ENCODE peak calls at places on chromosomes 12 and 14, in five cellular contexts. A is psoas muscle, P is mammary epithelial cell, S is choroid plexus epithelial cell, W is foreskin fibroblast. E is an unnamed sample.

GRCh38 chr12:27207626-27208413 is 36.3 kb upstream of the STK38L start:
- DNase-seq in P (peak; percentile 83), A (no peak), W (peak; percentile 36), S (no peak), E (no peak)

GRCh38 chr12:98883231-98883630 is 238.1 kb downstream of the APAF1 start:
- DNase-seq in P (no peak), S (no peak), W (no peak), A (no peak), E (no peak)

GRCh38 chr12:123024819-123025391 is 44.4 kb downstream of the ARL6IP4 start:
- DNase-seq in P (peak; percentile 12), S (peak; percentile 42), A (no peak), W (peak; percentile 58), E (no peak)

GRCh38 chr14:68983210-68983609 is 4.1 kb upstream of the ACTN1 start:
- DNase-seq in S (peak; percentile 7), W (no peak), P (no peak), A (no peak), E (no peak)

GRCh38 chr12:29796823-29797263 is 13.1 kb upstream of the TMTC1 start:
- DNase-seq in P (peak; percentile 81), A (no peak), S (peak; percentile 93), W (peak; percentile 93), E (peak; percentile 9)

GRCh38 chr14:63632932-63633514 is 8.6 kb downstream of the WDR89 start:
- DNase-seq in P (no peak), A (no peak), W (peak; percentile 50), S (peak; percentile 56), E (no peak)

GRCh38 chr12:123233505-123234299 is 466 bp downstream of the MTRFR start:
- DNase-seq in A (no peak), P (no peak), S (peak; percentile 39), W (peak; percentile 17), E (no peak)

GRCh38 chr14:77529963-77530362 is 31.3 kb upstream of the ISM2 start:
- DNase-seq in A (no peak), W (no peak), P (no peak), S (no peak), E (no peak)

GRCh38 chr12:125092872-125093680 is 27.8 kb downstream of the AACS start:
- DNase-seq in S (peak; percentile 60), A (peak; percentile 35), P (peak; percentile 14), W (peak; percentile 73), E (peak; percentile 62)

GRCh38 chr12:24888813-24889212 is 60.1 kb downstream of the BCAT1 start:
- DNase-seq in P (no peak), S (no peak), W (no peak), A (no peak), E (no peak)

GRCh38 chr14:86237733-86238132 is 707.8 kb downstream of the FLRT2 start:
- DNase-seq in A (no peak), P (no peak), W (no peak), S (no peak), E (no peak)

GRCh38 chr12:120590741-120591407 is 9.7 kb upstream of the POP5 start:
- DNase-seq in A (no peak), S (no peak), P (no peak), W (no peak), E (peak; percentile 82)

GRCh38 chr12:66538970-66539369 is 139.9 kb downstream of the GRIP1 start:
- DNase-seq in A (no peak), P (peak; percentile 39), S (no peak), W (no peak), E (no peak)

GRCh38 chr12:117012189-117012805 is 86.9 kb downstream of the TESC start:
- DNase-seq in P (peak; percentile 43), A (no peak), W (peak; percentile 20), S (peak; percentile 10), E (no peak)

GRCh38 chr12:2924019-2924418 is 33.3 kb downstream of the TULP3 start:
- DNase-seq in W (peak; percentile 63), A (no peak), P (peak; percentile 12), S (peak; percentile 74), E (no peak)

GRCh38 chr12:1660304-1661187 is 30.3 kb upstream of the ADIPOR2 start:
- DNase-seq in W (peak; percentile 48), A (peak; percentile 38), S (peak; percentile 25), P (peak; percentile 90), E (peak; percentile 88)

GRCh38 chr12:69886101-69886500 is 61.1 kb downstream of the MYRFL start:
- DNase-seq in A (no peak), P (no peak), W (no peak), S (no peak), E (no peak)

GRCh38 chr14:77353469-77354141 is 23.3 kb downstream of the TMED8 start:
- DNase-seq in W (no peak), S (no peak), P (no peak), A (no peak), E (no peak)

GRCh38 chr12:1737643-1738286 is 46.9 kb downstream of the ADIPOR2 start:
- DNase-seq in W (no peak), P (no peak), A (no peak), S (no peak), E (no peak)

GRCh38 chr12:123546281-123546680 is 12.8 kb upstream of the RILPL1 start:
- DNase-seq in P (peak; percentile 54), A (no peak), S (peak; percentile 18), W (peak; percentile 78), E (no peak)

GRCh38 chr14:64209428-64210165 is 84.6 kb downstream of the ESR2 start:
- DNase-seq in S (peak; percentile 49), W (peak; percentile 71), P (no peak), A (no peak), E (peak; percentile 30)

GRCh38 chr12:56080556-56081138 is 682 bp downstream of the ERBB3 start:
- DNase-seq in A (no peak), P (no peak), W (no peak), S (no peak), E (peak; percentile 81)

GRCh38 chr12:59500915-59501314 is 94.9 kb upstream of the SLC16A7 start:
- DNase-seq in A (no peak), W (no peak), S (no peak), P (peak; percentile 29), E (no peak)

GRCh38 chr14:44785096-44785495 is 176.7 kb downstream of the KLHL28 start:
- DNase-seq in A (no peak), P (no peak), W (no peak), S (no peak), E (no peak)

GRCh38 chr12:47734725-47735480 is 9.6 kb upstream of the ENDOU start:
- DNase-seq in P (no peak), S (no peak), A (no peak), W (peak; percentile 25), E (no peak)

GRCh38 chr12:110023634-110024023 is 24.4 kb downstream of the ANKRD13A start:
- DNase-seq in A (no peak), W (no peak), P (no peak), S (no peak), E (no peak)

GRCh38 chr12:58455146-58455545 is 465.2 kb downstream of the LRIG3 start:
- DNase-seq in P (no peak), W (peak; percentile 37), A (no peak), S (peak; percentile 60), E (no peak)

GRCh38 chr12:126210448-126210847 is 1145.2 kb downstream of the AACS start:
- DNase-seq in S (no peak), P (no peak), W (no peak), A (no peak), E (no peak)

GRCh38 chr14:74634964-74635363 is 22.9 kb upstream of the LTBP2 start:
- DNase-seq in P (no peak), A (no peak), W (no peak), S (no peak), E (no peak)

GRCh38 chr12:53344824-53345485 is 8.8 kb upstream of the SP7 start:
- DNase-seq in P (peak; percentile 58), W (peak; percentile 91), A (peak; percentile 79), S (peak; percentile 81), E (peak; percentile 78)

GRCh38 chr12:53343978-53344377 is 7.8 kb upstream of the SP7 start:
- DNase-seq in W (no peak), A (no peak), S (no peak), P (no peak), E (no peak)

GRCh38 chr12:53344487-53344823 is 8.3 kb upstream of the SP7 start:
- DNase-seq in P (no peak), W (no peak), A (no peak), S (no peak), E (no peak)

GRCh38 chr12:53343449-53343848 is 7.3 kb upstream of the SP7 start:
- DNase-seq in S (peak; percentile 28), A (no peak), P (no peak), W (no peak), E (no peak)

GRCh38 chr12:53345486-53346195 is 9.5 kb upstream of the SP7 start:
- DNase-seq in S (no peak), W (peak; percentile 82), P (no peak), A (peak; percentile 56), E (no peak)
- H3K4me3 ChIP-seq in S (peak overlapping the region; percentile 64), W (peak overlapping the region; percentile 71), P (peak overlapping the region; percentile 59), A (peak overlapping the region; percentile 70), E (no peak overlapping the region)

DNA sequence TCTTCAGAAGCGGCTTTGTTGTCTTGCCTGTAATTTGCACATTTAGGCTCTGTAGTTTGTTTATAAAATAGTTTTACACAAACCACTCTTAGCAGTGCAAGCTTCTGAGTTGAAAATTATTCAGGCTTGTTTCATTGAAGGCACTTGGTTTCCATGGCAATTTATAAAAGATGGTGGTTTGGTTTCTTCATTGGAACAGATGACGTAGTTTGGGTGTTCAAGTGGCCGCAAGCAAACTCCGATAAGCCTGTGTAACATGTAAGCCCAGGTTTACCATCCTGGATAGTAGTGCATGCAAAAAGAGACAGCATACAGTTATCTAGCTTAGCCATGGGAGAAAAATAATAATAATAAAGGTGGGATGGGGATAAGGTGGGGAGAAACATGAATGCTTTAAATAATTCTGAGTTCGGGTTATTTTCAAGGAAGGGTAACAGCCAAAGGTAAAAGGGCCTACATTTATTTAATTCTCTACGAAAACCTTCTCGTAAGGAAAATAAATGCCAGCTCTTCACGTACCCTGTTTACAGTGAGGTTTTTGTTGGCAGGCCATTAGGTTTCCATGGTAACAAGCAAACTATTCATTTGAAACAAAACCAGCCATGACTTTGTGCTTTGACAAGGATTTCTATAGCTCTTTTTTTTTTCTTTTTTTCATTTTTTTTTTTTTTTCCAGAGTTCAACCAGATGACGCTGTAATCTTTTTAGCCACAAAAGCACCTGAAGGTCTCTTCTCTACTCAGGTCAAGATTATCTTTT is 189.6 kb upstream of the RPL10L start:
- DNase-seq in P (no peak), A (no peak), W (no peak), S (no peak), E (no peak)
- H3K4me3 ChIP-seq in P (no peak overlapping the region), A (no peak overlapping the region), W (no peak overlapping the region), S (no peak overlapping the region), E (no peak overlapping the region)

GRCh38 chr14:24216345-24216699 is 456 bp upstream of the MDP1 start:
- DNase-seq in A (no peak), W (no peak), S (no peak), P (no peak), E (no peak)

GRCh38 chr14:24213866-24214652 is 771 bp upstream of the CHMP4A start:
- DNase-seq in W (no peak), S (no peak), P (no peak), A (no peak), E (no peak)

GRCh38 chr14:24219080-24219479 is 3.2 kb upstream of the MDP1 start:
- DNase-seq in A (no peak), W (no peak), S (no peak), P (no peak), E (no peak)

GRCh38 chr14:24212924-24213865 is at the start of gene CHMP4A:
- DNase-seq in W (peak; percentile 100), P (peak; percentile 97), S (peak; percentile 99), A (peak; percentile 98), E (peak; percentile 97)

GRCh38 chr14:24215495-24216344 is at the start of gene MDP1:
- DNase-seq in A (peak; percentile 85), P (peak; percentile 83), W (peak; percentile 96), S (peak; percentile 85), E (peak; percentile 90)
- H3K4me3 ChIP-seq in A (peak within 1 kb of the TSS; percentile 80), P (peak within 1 kb of the TSS; percentile 46), W (peak within 1 kb of the TSS; percentile 76), S (peak within 1 kb of the TSS; percentile 84), E (peak within 1 kb of the TSS; percentile 52)

GRCh38 chr12:108689314-108690190 is 41.8 kb downstream of the CORO1C start:
- DNase-seq in S (peak; percentile 78), A (no peak), W (peak; percentile 63), P (no peak), E (peak; percentile 27)
- H3K4me3 ChIP-seq in S (no peak overlapping the region), A (peak overlapping the region; percentile 55), W (peak overlapping the region; percentile 5), P (no peak overlapping the region), E (no peak overlapping the region)